ENCODE peak calls at places on chromosomes 6 and 20, in five cellular contexts. H is HL-60, Y is IMR-90, I is tibial artery, S is coronary artery. C is an unnamed sample.

GRCh38 chr6:158131926-158132325 is 36.1 kb downstream of the SERAC1 start:
- DNase-seq in H (peak; percentile 45), Y (peak; percentile 34), I (no peak), S (no peak), C (no peak)

GRCh38 chr6:116191881-116192280 is 62.0 kb downstream of the TSPYL4 start:
- DNase-seq in H (no peak), Y (no peak), I (no peak), S (no peak), C (no peak)

GRCh38 chr6:168458101-168458500 is 17.1 kb downstream of the SMOC2 start:
- DNase-seq in H (no peak), Y (no peak), I (no peak), S (no peak), C (no peak)

GRCh38 chr6:132715204-132715603 is 1.3 kb upstream of the VNN1 start:
- DNase-seq in H (no peak), Y (peak; percentile 76), I (peak; percentile 68), S (no peak), C (no peak)

GRCh38 chr6:20717743-20718142 is 183.5 kb downstream of the CDKAL1 start:
- DNase-seq in H (no peak), Y (no peak), I (no peak), S (no peak), C (no peak)

GRCh38 chr20:2206957-2207769 is 88.6 kb upstream of the TGM3 start:
- DNase-seq in H (peak; percentile 80), Y (peak; percentile 28), I (peak; percentile 74), S (peak; percentile 76), C (peak; percentile 51)

GRCh38 chr20:56426926-56427325 is 14.9 kb downstream of the CASS4 start:
- DNase-seq in H (no peak), Y (no peak), I (no peak), S (no peak), C (no peak)

GRCh38 chr6:123777554-123777953 is 26.1 kb upstream of the NKAIN2 start:
- DNase-seq in H (no peak), Y (peak; percentile 1), I (no peak), S (no peak), C (no peak)

GRCh38 chr6:100335999-100336398 is 128.7 kb downstream of the SIM1 start:
- DNase-seq in H (no peak), Y (no peak), I (no peak), S (no peak), C (no peak)

DNA sequence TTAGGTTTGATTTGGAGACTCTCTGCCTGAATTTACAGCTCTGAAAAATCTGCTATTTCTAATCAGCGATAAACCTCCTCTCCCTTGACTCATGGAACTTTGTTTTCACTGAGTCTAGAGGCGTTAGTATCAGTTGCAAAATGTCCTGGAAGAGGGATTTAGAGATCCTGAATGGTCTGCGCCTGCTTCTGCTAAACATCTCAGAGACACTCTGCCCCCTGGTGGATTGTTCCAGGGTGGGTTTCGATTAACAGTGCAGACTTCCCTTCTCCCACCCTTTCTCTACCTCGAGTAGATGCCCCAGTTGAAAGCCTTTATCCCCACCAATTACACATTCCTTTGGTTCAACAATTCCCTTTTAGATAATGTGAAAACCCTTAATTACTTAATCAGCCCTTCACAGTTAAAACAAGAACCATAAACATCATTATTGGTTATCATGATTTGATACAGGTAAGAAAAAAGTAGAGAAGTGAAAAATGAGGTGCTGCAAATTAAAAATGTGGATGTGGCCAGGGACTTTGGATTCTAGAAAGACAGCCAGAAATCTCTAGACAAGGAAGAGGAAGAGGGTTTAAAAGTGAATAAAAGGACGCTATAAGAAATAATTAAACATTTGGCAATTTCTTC is 5.5 kb downstream of the HTR1B start:
- DNase-seq in H (peak; percentile 42), Y (peak; percentile 97), I (peak; percentile 86), S (peak; percentile 82), C (no peak)
- H3K27ac ChIP-seq in H (no peak overlapping the region), Y (no peak overlapping the region), I (peak overlapping the region; percentile 75), S (peak overlapping the region; percentile 81), C (no peak overlapping the region)

DNA sequence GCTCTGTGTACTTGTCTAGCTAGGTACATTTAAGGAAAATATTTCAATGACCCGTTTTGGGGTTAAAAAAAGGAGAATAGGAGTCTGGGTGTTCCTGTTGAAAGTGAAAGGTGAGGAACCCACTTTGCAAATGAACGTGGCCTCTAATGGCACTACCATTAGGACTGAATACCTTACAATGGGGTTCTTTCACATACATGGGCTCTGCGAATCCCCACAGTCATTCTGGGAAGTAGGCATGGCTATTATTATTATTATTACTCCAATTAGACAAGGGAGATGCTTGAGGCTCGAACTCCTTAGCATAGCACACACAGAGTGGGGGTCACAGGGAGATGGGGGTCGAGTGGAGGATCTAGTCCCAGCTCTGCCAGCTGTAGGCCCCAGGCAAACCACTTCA is 6.0 kb upstream of the DNMT3B start:
- DNase-seq in H (no peak), Y (no peak), I (no peak), S (no peak), C (no peak)
- TF ChIP-seq CTCF in H (no peak), Y (no peak), I (no peak), S (no peak), C (no peak)

GRCh38 chr6:127291495-127291894 is 24.8 kb downstream of the RNF146 start:
- DNase-seq in H (no peak), Y (no peak), I (no peak), S (no peak), C (no peak)
- H3K27ac ChIP-seq in H (no peak overlapping the region), Y (no peak overlapping the region), I (no peak overlapping the region), S (no peak overlapping the region), C (no peak overlapping the region)

DNA sequence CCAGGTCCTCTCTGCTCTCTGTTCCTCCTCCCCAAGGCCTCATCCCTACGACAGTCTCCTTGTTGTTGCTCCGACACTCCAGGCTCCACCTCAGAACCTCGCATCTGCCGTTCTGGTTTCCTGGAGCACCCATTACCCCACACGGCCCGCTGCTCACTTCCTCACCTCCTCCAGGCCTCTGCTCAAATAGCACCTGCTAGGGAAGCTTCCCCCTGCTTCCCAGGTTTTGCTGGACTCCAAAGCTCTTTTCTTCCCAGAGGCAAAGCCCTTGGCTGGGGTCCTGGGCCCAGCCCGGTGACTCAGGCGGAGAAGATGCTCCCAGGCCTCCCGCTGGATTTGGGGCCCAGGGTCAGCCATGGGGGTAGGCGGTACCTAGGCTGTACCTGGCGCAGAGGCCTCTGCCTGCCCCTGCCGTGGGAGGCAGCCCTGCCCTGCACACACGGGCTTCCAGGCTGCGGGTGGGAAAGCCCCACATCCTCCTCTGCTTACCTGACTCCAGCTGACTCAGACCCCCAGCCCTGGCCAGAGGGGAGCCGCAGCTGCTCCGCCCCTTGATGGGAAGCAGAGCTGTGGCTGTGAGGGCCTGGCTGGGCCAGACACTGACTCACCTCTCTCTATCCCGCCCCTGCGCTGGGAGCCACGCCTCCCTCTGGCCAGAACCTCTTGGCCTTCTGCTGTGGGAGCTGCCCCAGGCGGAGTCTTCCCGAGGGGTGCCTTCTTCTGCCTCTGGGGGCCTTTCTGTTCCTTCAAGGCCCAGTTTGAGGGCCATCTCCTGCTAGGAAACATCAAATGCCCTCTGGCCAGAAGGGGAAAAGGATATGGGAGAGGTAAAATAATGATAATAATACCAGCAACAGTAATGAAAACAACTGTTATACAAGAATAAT is 130.5 kb downstream of the CEBPB start:
- DNase-seq in H (no peak), Y (peak; percentile 97), I (peak; percentile 98), S (peak; percentile 97), C (no peak)
- TF ChIP-seq CTCF in H (no peak), Y (no peak), I (no peak), S (no peak), C (no peak)

GRCh38 chr6:71385111-71385822 is 96.7 kb downstream of the OGFRL1 start:
- DNase-seq in H (no peak), Y (no peak), I (no peak), S (no peak), C (no peak)
- H3K27ac ChIP-seq in H (no peak overlapping the region), Y (no peak overlapping the region), I (no peak overlapping the region), S (no peak overlapping the region), C (no peak overlapping the region)

GRCh38 chr6:160520043-160520904 is 143.8 kb downstream of the LPA start:
- DNase-seq in H (peak; percentile 5), Y (peak; percentile 34), I (peak; percentile 88), S (peak; percentile 88), C (peak; percentile 67)
- TF ChIP-seq CTCF in H (no peak), Y (no peak), I (no peak), S (peak; percentile 18), C (peak; percentile 62)